ENCODE peak calls at places on chromosomes 12 and 14, in five cellular contexts. M is BJ; W is LHCN-M2; Z is stimulated activated CD8-positive, alpha-beta memory T cell treated with anti-CD3 and anti-CD28 coated beads, Interleukin-4, amount 100 ng/mL, for 1 hour; A is M059J. U is an unnamed sample.
A peak's percentile ranks its signal among the peaks of the same experiment; 100 is the strongest.

GRCh38 chr12:6551496-6552139 is 4.2 kb downstream of the IFFO1 start:
- DNase-seq in W (peak; percentile 76), Z (no peak), A (peak; percentile 26), M (no peak), U (no peak)

GRCh38 chr14:47392351-47392750 is 283.1 kb downstream of the MDGA2 start:
- DNase-seq in Z (no peak), M (no peak), W (no peak), A (no peak), U (no peak)

GRCh38 chr12:127125607-127126259 is 1141.2 kb upstream of the TMEM132C start:
- DNase-seq in M (peak; percentile 41), W (peak; percentile 94), A (peak; percentile 97), Z (no peak), U (no peak)

GRCh38 chr14:90447720-90448497 is 51.1 kb downstream of the CALM1 start:
- DNase-seq in Z (no peak), M (no peak), A (no peak), W (no peak), U (no peak)

GRCh38 chr12:131592972-131593371 is 117.9 kb upstream of the SFSWAP start:
- DNase-seq in A (peak; percentile 6), W (no peak), M (no peak), Z (no peak), U (no peak)

GRCh38 chr14:57189070-57189469 is 79.6 kb downstream of the EXOC5 start:
- DNase-seq in Z (no peak), W (peak; percentile 52), A (peak; percentile 17), M (no peak), U (no peak)

GRCh38 chr12:3897400-3897910 is 24.3 kb upstream of the PARP11 start:
- DNase-seq in A (no peak), M (no peak), W (no peak), Z (no peak), U (no peak)

GRCh38 chr14:23605931-23606585 is 27.5 kb upstream of the JPH4 start:
- DNase-seq in A (peak; percentile 60), Z (no peak), W (peak; percentile 33), M (no peak), U (no peak)

GRCh38 chr14:104326848-104327247 is 188.5 kb downstream of the KIF26A start:
- DNase-seq in A (no peak), W (no peak), M (no peak), Z (no peak), U (no peak)

GRCh38 chr14:92785601-92786426 is 8.3 kb upstream of the GOLGA5 start:
- DNase-seq in W (peak; percentile 50), M (no peak), A (peak; percentile 91), Z (no peak), U (no peak)

GRCh38 chr14:32509632-32510187 is 180.6 kb downstream of the AKAP6 start:
- DNase-seq in Z (no peak), M (peak; percentile 88), W (peak; percentile 96), A (peak; percentile 92), U (no peak)

GRCh38 chr14:104936361-104937155 is 11.9 kb downstream of the PLD4 start:
- DNase-seq in M (no peak), A (no peak), W (no peak), Z (no peak), U (peak; percentile 4)

GRCh38 chr14:32366995-32367394 is 37.9 kb downstream of the AKAP6 start:
- DNase-seq in Z (no peak), M (no peak), W (peak; percentile 76), A (no peak), U (no peak)

GRCh38 chr12:111600296-111600562 is 1.1 kb upstream of the ATXN2 start:
- DNase-seq in Z (no peak), W (no peak), A (no peak), M (no peak), U (no peak)

GRCh38 chr14:91246051-91246852 is 1.7 kb upstream of the GPR68 start:
- DNase-seq in M (no peak), A (peak; percentile 34), Z (no peak), W (no peak), U (no peak)

GRCh38 chr12:2138871-2139308 is 86.1 kb downstream of the CACNA1C start:
- DNase-seq in A (peak; percentile 8), M (no peak), Z (no peak), W (no peak), U (no peak)

GRCh38 chr12:89663577-89664357 is 44.9 kb downstream of the ATP2B1 start:
- DNase-seq in M (peak; percentile 4), A (peak; percentile 75), Z (no peak), W (peak; percentile 59), U (no peak)

GRCh38 chr12:111546758-111547383 is 52.2 kb downstream of the ATXN2 start:
- DNase-seq in M (no peak), A (peak; percentile 26), W (no peak), Z (no peak), U (no peak)

GRCh38 chr12:46933947-46934346 is 108.2 kb upstream of the SLC38A4 start:
- DNase-seq in A (peak; percentile 67), Z (no peak), M (no peak), W (peak; percentile 80), U (no peak)

GRCh38 chr14:48584031-48584430 is 908.6 kb upstream of the MDGA2 start:
- DNase-seq in Z (no peak), M (no peak), A (peak; percentile 43), W (no peak), U (no peak)

GRCh38 chr12:2509137-2509536 is 285.6 kb upstream of the FKBP4 start:
- DNase-seq in A (no peak), M (no peak), W (no peak), Z (no peak), U (no peak)

GRCh38 chr14:72254940-72255472 is 322.8 kb downstream of the RGS6 start:
- DNase-seq in A (no peak), W (no peak), Z (no peak), M (no peak), U (no peak)

GRCh38 chr12:22014783-22015144 is 31.3 kb upstream of the CMAS start:
- DNase-seq in W (no peak), Z (no peak), A (no peak), M (no peak), U (no peak)

GRCh38 chr14:22319526-22320352 is 269.3 kb downstream of the DAD1 start:
- DNase-seq in W (peak; percentile 50), A (peak; percentile 64), M (no peak), Z (no peak), U (peak; percentile 40)

GRCh38 chr12:76784600-76785051 is 20.7 kb downstream of the ZDHHC17 start:
- DNase-seq in Z (no peak), W (peak; percentile 38), A (peak; percentile 83), M (peak; percentile 52), U (no peak)

GRCh38 chr14:57266060-57266459 is 2.6 kb downstream of the EXOC5 start:
- DNase-seq in A (peak; percentile 18), Z (no peak), W (peak; percentile 18), M (no peak), U (no peak)

GRCh38 chr14:99586761-99587462 is 17.1 kb downstream of the CCDC85C start:
- DNase-seq in A (peak; percentile 55), Z (no peak), W (no peak), M (no peak), U (no peak)

GRCh38 chr14:78805586-78805985 is 635.4 kb downstream of the NRXN3 start:
- DNase-seq in M (no peak), W (no peak), Z (no peak), A (no peak), U (no peak)

GRCh38 chr14:55556929-55557623 is 22.9 kb upstream of the KTN1 start:
- DNase-seq in M (peak; percentile 66), A (peak; percentile 99), W (peak; percentile 100), Z (no peak), U (no peak)

GRCh38 chr12:19387182-19387581 is 52.1 kb upstream of the AEBP2 start:
- DNase-seq in W (peak; percentile 78), M (no peak), A (no peak), Z (no peak), U (no peak)

GRCh38 chr14:56855891-56856461 is 45.7 kb upstream of the OTX2 start:
- DNase-seq in A (no peak), Z (no peak), W (no peak), M (no peak), U (peak; percentile 73)

GRCh38 chr12:101924647-101925046 is 47.3 kb downstream of the DRAM1 start:
- DNase-seq in M (no peak), W (no peak), A (peak; percentile 20), Z (no peak), U (no peak)

GRCh38 chr12:107553211-107553765 is 132.3 kb upstream of the PWP1 start:
- DNase-seq in M (no peak), W (no peak), Z (no peak), A (no peak), U (no peak)

GRCh38 chr12:14699923-14700322 is 3.5 kb upstream of the GUCY2C start:
- DNase-seq in A (no peak), Z (no peak), M (no peak), W (no peak), U (no peak)

GRCh38 chr14:77123381-77124344 is 17.9 kb downstream of the ZDHHC22 start:
- DNase-seq in A (peak; percentile 16), W (no peak), M (no peak), Z (no peak), U (no peak)

GRCh38 chr12:131432532-131433260 is 278.2 kb upstream of the SFSWAP start:
- DNase-seq in W (no peak), M (no peak), Z (no peak), A (no peak), U (no peak)